ENCODE peak calls at places on chromosomes 7 and 10, in five cellular contexts. Q is NCI-H1694 treated with DMSO at 0.1 percent for 48 hours; P is HEK293T; I is pons; X is CD4-positive, alpha-beta memory T cell. R is an unnamed sample.

GRCh38 chr7:74462707-74463100 is 9.0 kb downstream of the GTF2IRD1 start:
- DNase-seq in Q (no peak), X (no peak), P (no peak), I (no peak), R (no peak)

GRCh38 chr7:123787227-123788007 is 38.6 kb upstream of the WASL start:
- DNase-seq in P (no peak), Q (no peak), X (no peak), I (no peak), R (no peak)

GRCh38 chr7:47392241-47392759 is 189.6 kb downstream of the TNS3 start:
- DNase-seq in I (peak; percentile 31), P (no peak), Q (peak; percentile 2), X (no peak), R (no peak)

GRCh38 chr10:31803606-31804195 is 124.9 kb downstream of the ARHGAP12 start:
- DNase-seq in P (no peak), I (peak; percentile 77), Q (no peak), X (no peak), R (no peak)

GRCh38 chr10:71927669-71928592 is 36.3 kb upstream of the CHST3 start:
- DNase-seq in P (no peak), X (no peak), I (no peak), Q (no peak), R (no peak)

GRCh38 chr10:126455766-126456425 is 67.6 kb upstream of the ADAM12 start:
- DNase-seq in X (no peak), I (no peak), Q (no peak), P (no peak), R (no peak)

GRCh38 chr7:137801003-137801402 is 45.8 kb downstream of the DGKI start:
- DNase-seq in P (no peak), Q (no peak), I (no peak), X (no peak), R (no peak)

GRCh38 chr10:18113881-18114280 is 26.3 kb upstream of the CACNB2 start:
- DNase-seq in X (no peak), Q (no peak), P (no peak), I (no peak), R (no peak)

GRCh38 chr7:85508642-85509429 is 322.0 kb upstream of the SEMA3D start:
- DNase-seq in Q (no peak), P (no peak), I (no peak), X (no peak), R (no peak)

GRCh38 chr10:69801094-69801433 is 642 bp upstream of the COL13A1 start:
- DNase-seq in P (peak; percentile 70), I (no peak), Q (peak; percentile 11), X (no peak), R (no peak)

GRCh38 chr10:3117486-3117885 is 50.1 kb downstream of the PFKP start:
- DNase-seq in P (no peak), I (no peak), X (no peak), Q (no peak), R (no peak)

GRCh38 chr7:29405891-29406290 is 157.7 kb upstream of the PRR15 start:
- DNase-seq in X (no peak), P (no peak), Q (no peak), I (peak; percentile 54), R (no peak)

GRCh38 chr7:33339074-33339805 is 209.9 kb downstream of the BBS9 start:
- DNase-seq in I (no peak), X (no peak), P (no peak), Q (no peak), R (no peak)

GRCh38 chr7:100791881-100792666 is 35.2 kb downstream of the EPHB4 start:
- DNase-seq in P (no peak), X (no peak), Q (no peak), I (no peak), R (no peak)

GRCh38 chr10:110498982-110499795 is 1.5 kb downstream of the DUSP5 start:
- DNase-seq in X (peak; percentile 65), Q (no peak), P (no peak), I (no peak), R (peak; percentile 64)

GRCh38 chr7:47327698-47328391 is 254.1 kb downstream of the TNS3 start:
- DNase-seq in P (peak; percentile 60), X (no peak), Q (peak; percentile 7), I (peak; percentile 92), R (no peak)

GRCh38 chr7:38021892-38022291 is 101.5 kb downstream of the EPDR1 start:
- DNase-seq in I (no peak), P (no peak), Q (no peak), X (no peak), R (no peak)

GRCh38 chr7:20797174-20798080 is 10.7 kb upstream of the SP8 start:
- DNase-seq in I (no peak), P (peak; percentile 57), X (no peak), Q (no peak), R (no peak)

GRCh38 chr7:39540320-39540719 is 25.9 kb upstream of the YAE1 start:
- DNase-seq in P (no peak), I (no peak), X (no peak), Q (no peak), R (no peak)

GRCh38 chr7:155477469-155477868 is 19.5 kb downstream of the EN2 start:
- DNase-seq in P (no peak), X (no peak), Q (no peak), I (no peak), R (no peak)

GRCh38 chr10:127853868-127854768 is 38.6 kb downstream of the CLRN3 start:
- DNase-seq in X (peak; percentile 26), Q (peak; percentile 10), I (peak; percentile 87), P (peak; percentile 85), R (peak; percentile 25)

GRCh38 chr7:21767300-21767900 is 178.3 kb downstream of the CDCA7L start:
- DNase-seq in Q (peak; percentile 83), X (peak; percentile 2), P (peak; percentile 78), I (peak; percentile 80), R (no peak)

GRCh38 chr10:81820418-81820817 is 54.6 kb upstream of the NRG3 start:
- DNase-seq in X (no peak), I (no peak), P (peak; percentile 8), Q (peak; percentile 3), R (no peak)

GRCh38 chr7:43438897-43439479 is 143.9 kb upstream of the STK17A start:
- DNase-seq in P (no peak), X (no peak), I (no peak), Q (no peak), R (no peak)

GRCh38 chr7:44748948-44749731 is 493 bp downstream of the ZMIZ2 start:
- DNase-seq in I (no peak), P (no peak), Q (no peak), X (peak; percentile 22), R (no peak)

GRCh38 chr7:136179154-136179553 is 202.0 kb upstream of the MTPN start:
- DNase-seq in X (no peak), P (no peak), I (no peak), Q (no peak), R (no peak)

GRCh38 chr7:37999673-38000072 is 79.2 kb downstream of the EPDR1 start:
- DNase-seq in P (no peak), Q (no peak), I (no peak), X (no peak), R (no peak)

GRCh38 chr10:28796606-28797512 is 119.5 kb downstream of the BAMBI start:
- DNase-seq in I (no peak), X (no peak), Q (no peak), P (no peak), R (no peak)

R was measured in central memory CD4-positive, alpha-beta T cell.